ENCODE peak calls at places on chromosomes 3 and 15, in six cellular contexts. H, O, U, K, P and J are unnamed samples.

GRCh38 chr3:28399196-28399595 is 50.6 kb upstream of the AZI2 start:
- DNase-seq in O (no peak), H (no peak), U (no peak), P (no peak), K (no peak), J (no peak)

GRCh38 chr3:138296639-138297038 is 33.0 kb downstream of the NME9 start:
- DNase-seq in H (no peak), O (no peak), K (no peak), U (no peak), P (no peak), J (no peak)

GRCh38 chr3:124791639-124792111 is 61.4 kb downstream of the UMPS start:
- DNase-seq in P (no peak), O (peak; percentile 97), U (peak; percentile 72), H (no peak), K (peak; percentile 54), J (no peak)

GRCh38 chr3:72303926-72304325 is 519.0 kb upstream of the PROK2 start:
- DNase-seq in K (no peak), H (no peak), O (no peak), U (no peak), P (no peak), J (no peak)

GRCh38 chr15:56325186-56325585 is 40.0 kb upstream of the TEX9 start:
- DNase-seq in H (no peak), O (peak; percentile 71), P (no peak), U (no peak), K (peak; percentile 72), J (no peak)

GRCh38 chr15:83380026-83380425 is 67.1 kb upstream of the SH3GL3 start:
- DNase-seq in P (no peak), O (no peak), K (peak; percentile 92), H (no peak), U (no peak), J (no peak)

GRCh38 chr15:73352082-73352481 is 16.7 kb downstream of the HCN4 start:
- DNase-seq in H (no peak), K (no peak), O (peak; percentile 2), U (no peak), P (no peak), J (no peak)

GRCh38 chr3:190718097-190718496 is 144.4 kb downstream of the GMNC start:
- DNase-seq in O (no peak), H (no peak), K (no peak), P (no peak), U (no peak), J (no peak)

GRCh38 chr3:69012836-69013255 is 638 bp downstream of the EOGT start:
- DNase-seq in O (peak; percentile 45), U (peak; percentile 62), H (peak; percentile 39), K (no peak), P (peak; percentile 36), J (peak; percentile 58)

GRCh38 chr3:99634881-99635280 is 3.5 kb upstream of the COL8A1 start:
- DNase-seq in U (no peak), P (no peak), K (peak; percentile 59), O (no peak), H (no peak), J (no peak)

GRCh38 chr15:26453914-26454313 is 319.0 kb downstream of the GABRB3 start:
- DNase-seq in H (peak; percentile 33), U (no peak), O (no peak), P (no peak), K (no peak), J (peak; percentile 43)

GRCh38 chr3:14793126-14793857 is 25.5 kb upstream of the FGD5 start:
- DNase-seq in H (no peak), O (peak; percentile 25), K (no peak), P (no peak), U (peak; percentile 23), J (no peak)

GRCh38 chr3:46075816-46076215 is 48.5 kb upstream of the XCR1 start:
- DNase-seq in K (no peak), P (no peak), O (no peak), U (no peak), H (no peak), J (no peak)

GRCh38 chr3:134299185-134299887 is 48.7 kb upstream of the RYK start:
- DNase-seq in H (no peak), O (peak; percentile 74), P (no peak), U (no peak), K (no peak), J (no peak)

GRCh38 chr3:15685927-15686326 is 84.4 kb downstream of the BTD start:
- DNase-seq in H (no peak), U (no peak), O (no peak), P (no peak), K (no peak), J (no peak)

GRCh38 chr3:53493997-53494791 is at the start of gene CACNA1D:
- DNase-seq in U (peak; percentile 58), O (no peak), H (peak; percentile 68), K (peak; percentile 34), P (no peak), J (peak; percentile 65)

GRCh38 chr3:132803889-132804288 is 81.7 kb upstream of the NPHP3 start:
- DNase-seq in O (no peak), K (no peak), U (no peak), H (no peak), P (no peak), J (no peak)
- TF ChIP-seq CTCF in O (no peak), K (no peak), U (no peak), H (peak; percentile 28), P (no peak), J (no peak)

DNA sequence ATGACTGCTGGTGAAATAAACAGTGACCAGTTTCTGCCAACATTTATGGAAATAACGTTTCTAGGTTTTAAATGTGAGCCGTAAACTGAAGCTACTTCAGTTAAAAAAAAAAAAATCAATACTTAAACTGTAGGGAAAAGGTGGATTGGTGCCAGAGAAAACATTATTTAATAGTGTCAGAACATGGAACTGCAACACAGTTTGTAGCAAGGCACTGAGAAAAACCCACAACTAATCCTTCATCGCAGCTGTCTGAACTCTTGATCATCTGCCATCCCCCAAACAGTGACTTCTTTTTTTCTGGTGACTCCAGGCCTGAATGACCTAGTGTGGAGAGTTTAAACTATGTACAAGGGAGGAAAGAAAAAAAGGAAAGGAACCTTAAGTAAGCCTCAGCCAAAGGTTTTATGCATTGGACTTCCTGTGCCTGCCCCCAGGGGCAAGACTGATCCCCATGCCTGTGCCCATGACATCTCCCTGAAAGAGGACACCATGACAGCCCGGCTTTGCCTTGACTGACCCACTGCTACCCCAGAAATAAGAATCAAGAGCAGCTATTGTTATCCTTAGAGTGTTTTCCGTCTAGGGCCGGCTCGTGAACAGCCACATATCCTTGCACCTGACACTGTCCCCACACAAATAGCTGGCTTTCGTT is 33.1 kb downstream of the CRTAP start:
- DNase-seq in P (no peak), O (peak; percentile 76), U (no peak), H (no peak), K (no peak), J (no peak)
- TF ChIP-seq CTCF in P (no peak), O (peak; percentile 14), U (no peak), H (no peak), K (no peak), J (no peak)

DNA sequence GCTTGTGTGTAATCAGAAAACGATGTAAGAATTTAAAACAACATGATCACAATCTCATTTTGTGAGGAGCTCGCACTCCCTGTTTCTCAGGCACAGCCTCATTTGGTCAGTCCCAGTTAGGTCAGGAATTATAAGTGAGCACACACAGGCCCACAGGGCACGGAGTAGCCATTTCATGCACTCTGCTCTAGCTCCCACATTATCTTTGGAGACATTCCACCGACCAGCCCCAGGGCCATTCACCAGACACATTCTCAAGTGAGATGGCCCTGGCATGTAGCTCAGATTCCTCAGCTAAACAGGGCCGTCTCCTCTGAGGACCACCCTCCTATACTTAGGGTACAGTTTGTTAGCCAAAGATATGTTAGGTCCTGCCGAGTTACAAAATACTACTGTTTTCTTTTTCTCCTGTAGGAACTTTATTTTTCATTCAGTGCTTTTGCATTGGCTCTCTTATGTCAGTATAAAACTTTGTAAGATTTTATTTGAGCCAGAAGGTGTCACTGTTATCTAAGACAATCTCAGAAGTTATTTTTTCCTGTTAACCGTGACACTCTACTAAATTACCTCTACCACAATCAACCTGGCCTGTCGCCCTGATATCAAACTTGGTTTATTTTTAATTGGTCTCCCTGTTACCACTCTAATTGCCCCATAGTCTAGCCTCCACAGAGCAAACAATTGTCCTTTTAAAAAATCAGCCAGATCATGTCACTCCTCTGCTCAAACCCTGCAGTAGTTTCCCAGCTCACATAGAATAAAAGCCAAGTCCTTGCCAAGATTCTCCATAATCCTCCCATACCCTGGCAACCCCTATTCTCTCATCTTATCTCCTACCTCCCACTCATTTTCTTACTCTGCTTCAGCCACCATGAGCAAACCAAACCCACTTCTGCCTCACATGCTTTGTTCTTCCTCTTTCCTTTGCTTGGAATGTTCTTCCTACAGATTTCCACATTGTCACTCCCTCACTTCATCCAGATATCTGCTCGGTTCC is 105.7 kb downstream of the PPP2R3A start:
- DNase-seq in O (peak; percentile 66), P (no peak), U (no peak), K (peak; percentile 45), H (no peak), J (no peak)
- TF ChIP-seq CTCF in O (no peak), P (no peak), U (no peak), K (peak; percentile 51), H (no peak), J (no peak)

GRCh38 chr3:80526153-80526552 is 758.4 kb upstream of the ROBO1 start:
- DNase-seq in P (no peak), O (no peak), H (no peak), K (no peak), U (no peak), J (no peak)
- TF ChIP-seq CTCF in P (peak; percentile 21), O (no peak), H (peak; percentile 43), K (peak; percentile 67), U (no peak), J (peak; percentile 10)

DNA sequence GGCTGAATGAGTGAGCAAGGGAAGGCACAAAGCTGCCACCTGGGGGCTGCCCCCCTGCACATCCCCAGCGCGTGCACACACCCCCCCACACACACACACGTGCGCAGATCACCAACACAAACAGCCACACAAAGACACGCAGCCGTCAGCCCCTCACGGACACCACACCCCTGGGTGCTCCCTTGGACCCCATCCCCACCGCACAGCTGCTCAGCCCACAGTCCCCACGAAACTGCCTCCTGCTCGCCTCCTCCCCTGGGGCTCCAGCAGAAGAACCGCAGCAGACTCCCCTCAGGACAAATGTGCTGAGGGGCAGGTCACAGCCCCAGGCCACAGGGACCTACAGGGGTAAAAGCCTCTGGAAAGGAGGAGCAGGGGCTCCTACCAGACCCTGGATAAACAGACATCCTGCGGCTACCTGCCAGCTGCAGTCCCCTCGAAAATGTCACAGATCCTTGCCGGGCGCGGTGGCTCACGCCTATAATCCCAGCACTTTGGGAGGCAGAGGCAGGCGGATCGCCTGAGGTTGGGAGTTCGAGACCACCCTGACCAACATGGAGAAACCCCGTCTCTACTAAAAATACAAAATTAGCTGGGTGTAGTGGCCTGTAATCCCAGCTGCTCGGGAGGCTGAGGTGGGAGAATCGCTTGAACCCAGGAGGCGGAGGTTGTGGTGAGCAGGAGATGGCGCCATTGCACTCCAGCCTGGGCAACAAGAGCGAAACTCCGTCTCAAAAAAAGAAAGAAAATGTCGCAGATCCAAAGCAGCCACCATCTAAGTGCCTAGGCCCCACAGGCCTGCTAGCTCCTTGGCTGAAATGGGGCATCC is 6.5 kb downstream of the TWF2 start:
- DNase-seq in K (no peak), U (no peak), H (no peak), P (no peak), O (no peak), J (no peak)
- TF ChIP-seq CTCF in K (peak; percentile 51), U (no peak), H (peak; percentile 21), P (no peak), O (peak; percentile 4), J (peak; percentile 14)